ENCODE peak calls at places on chromosomes 2 and 18, in four cellular contexts. M is islet precursor cell; P is stimulated activated CD4-positive, alpha-beta T cell treated with anti-CD3 and anti-CD28 coated beads, Interleukin-2, amount 100 ng/mL, for 48 hours; O is hypothalamus. R is an unnamed sample.

GRCh38 chr2:232275670-232276069 is 102.9 kb upstream of the ALPP start:
- DNase-seq in M (no peak), P (no peak), O (no peak), R (no peak)

GRCh38 chr2:237724811-237725478 is 73.6 kb upstream of the RBM44 start:
- DNase-seq in M (peak), P (no peak), O (no peak), R (peak)

GRCh38 chr2:148752977-148753376 is 108.4 kb downstream of the EPC2 start:
- DNase-seq in M (no peak), P (no peak), O (no peak), R (no peak)

GRCh38 chr18:35095983-35096676 is 54.9 kb downstream of the MAPRE2 start:
- DNase-seq in M (no peak), P (no peak), O (no peak), R (no peak)

GRCh38 chr2:189799531-189799930 is 15.3 kb downstream of the PMS1 start:
- DNase-seq in M (no peak), P (no peak), O (no peak), R (no peak)

GRCh38 chr18:60215432-60215831 is 157.1 kb downstream of the MC4R start:
- DNase-seq in M (no peak), P (no peak), O (no peak), R (no peak)

GRCh38 chr2:200618590-200619021 is 32.8 kb downstream of the AOX1 start:
- DNase-seq in M (no peak), P (no peak), O (no peak), R (no peak)

GRCh38 chr18:44805176-44805575 is 124.5 kb downstream of the SETBP1 start:
- DNase-seq in M (no peak), P (no peak), O (no peak), R (no peak)

GRCh38 chr2:2156881-2157280 is 174.2 kb downstream of the MYT1L start:
- DNase-seq in M (no peak), P (no peak), O (no peak), R (no peak)

GRCh38 chr2:150909090-150909489 is 352.6 kb downstream of the RBM43 start:
- DNase-seq in M (no peak), P (no peak), O (no peak), R (no peak)

GRCh38 chr2:161426416-161426787 is 10.3 kb downstream of the TBR1 start:
- DNase-seq in M (no peak), P (no peak), O (no peak), R (no peak)

GRCh38 chr2:240419321-240419720 is 16.1 kb upstream of the GPC1 start:
- DNase-seq in M (peak), P (no peak), O (no peak), R (no peak)

GRCh38 chr18:8946046-8946838 is 156.3 kb upstream of the NDUFV2 start:
- DNase-seq in M (no peak), P (no peak), O (no peak), R (no peak)

GRCh38 chr2:179252439-179252838 is 12.2 kb downstream of the SESTD1 start:
- DNase-seq in M (no peak), P (no peak), O (no peak), R (no peak)

GRCh38 chr2:38148501-38148900 is 72.5 kb upstream of the CYP1B1 start:
- DNase-seq in M (peak), P (no peak), O (no peak), R (no peak)

GRCh38 chr2:59177748-59178147 is 936.6 kb upstream of the FANCL start:
- DNase-seq in M (no peak), P (no peak), O (no peak), R (no peak)

GRCh38 chr2:9001229-9001628 is 2.3 kb downstream of the MBOAT2 start:
- DNase-seq in M (no peak), P (no peak), O (no peak), R (no peak)

GRCh38 chr2:177207101-177207500 is 5.5 kb upstream of the HNRNPA3 start:
- DNase-seq in M (no peak), P (no peak), O (no peak), R (no peak)

GRCh38 chr2:16425462-16426336 is 239.9 kb downstream of the CYRIA start:
- DNase-seq in M (peak), P (no peak), O (no peak), R (no peak)

GRCh38 chr18:9000736-9001135 is 101.8 kb upstream of the NDUFV2 start:
- DNase-seq in M (no peak), P (no peak), O (no peak), R (no peak)

GRCh38 chr2:192328297-192328696 is 133.6 kb upstream of the TMEFF2 start:
- DNase-seq in M (no peak), P (no peak), O (no peak), R (no peak)

GRCh38 chr18:73987247-73987980 is 160.2 kb downstream of the FBXO15 start:
- DNase-seq in M (no peak), P (no peak), O (no peak), R (no peak)

GRCh38 chr2:227870710-227871374 is 589 bp upstream of the DAW1 start:
- DNase-seq in M (peak), P (no peak), O (no peak), R (no peak)

R was measured in lower leg skin.